ENCODE peak calls at places on chromosomes 5 and 9, in ten cellular contexts. One of them, this sample, is unnamed.

GRCh38 chr5:72206160-72206559 is 98.9 kb downstream of the MAP1B start:
- DNase-seq in AG08395: no peak
- DNase-seq in NCI-H460: no peak
- DNase-seq in stimulated activated CD4-positive, alpha-beta T cell treated with anti-CD3 and anti-CD28 coated beads, Interleukin-2, amount 100 ng/mL, for 24 hours: no peak
- DNase-seq in amniotic stem cell: no peak
- DNase-seq in NCI-H510A: no peak
- DNase-seq in sigmoid colon: no peak
- DNase-seq in H9: no peak
- DNase-seq in AG09309: no peak
- DNase-seq in non-pigmented ciliary epithelial cell: no peak
- DNase-seq in this sample: no peak

GRCh38 chr5:149397530-149397929 is 18.4 kb upstream of the IL17B start:
- DNase-seq in AG08395: peak; percentile 71
- DNase-seq in NCI-H460: no peak
- DNase-seq in stimulated activated CD4-positive, alpha-beta T cell treated with anti-CD3 and anti-CD28 coated beads, Interleukin-2, amount 100 ng/mL, for 24 hours: no peak
- DNase-seq in amniotic stem cell: no peak
- DNase-seq in NCI-H510A: no peak
- DNase-seq in sigmoid colon: peak; percentile 82
- DNase-seq in H9: no peak
- DNase-seq in AG09309: peak; percentile 98
- DNase-seq in non-pigmented ciliary epithelial cell: no peak
- DNase-seq in this sample: no peak

GRCh38 chr9:121637441-121638222 is 13.8 kb upstream of the DAB2IP start:
- DNase-seq in AG08395: peak; percentile 78
- DNase-seq in NCI-H460: no peak
- DNase-seq in stimulated activated CD4-positive, alpha-beta T cell treated with anti-CD3 and anti-CD28 coated beads, Interleukin-2, amount 100 ng/mL, for 24 hours: no peak
- DNase-seq in amniotic stem cell: no peak
- DNase-seq in NCI-H510A: no peak
- DNase-seq in sigmoid colon: no peak
- DNase-seq in H9: no peak
- DNase-seq in AG09309: no peak
- DNase-seq in non-pigmented ciliary epithelial cell: no peak
- DNase-seq in this sample: no peak

GRCh38 chr9:137218754-137219271 is 3.2 kb downstream of the RNF208 start:
- DNase-seq in AG08395: no peak
- DNase-seq in NCI-H460: peak; percentile 62
- DNase-seq in stimulated activated CD4-positive, alpha-beta T cell treated with anti-CD3 and anti-CD28 coated beads, Interleukin-2, amount 100 ng/mL, for 24 hours: no peak
- DNase-seq in amniotic stem cell: no peak
- DNase-seq in NCI-H510A: no peak
- DNase-seq in sigmoid colon: no peak
- DNase-seq in H9: no peak
- DNase-seq in AG09309: no peak
- DNase-seq in non-pigmented ciliary epithelial cell: no peak
- DNase-seq in this sample: peak; percentile 89

GRCh38 chr9:1768561-1768960 is 246.6 kb upstream of the SMARCA2 start:
- DNase-seq in AG08395: no peak
- DNase-seq in NCI-H460: no peak
- DNase-seq in stimulated activated CD4-positive, alpha-beta T cell treated with anti-CD3 and anti-CD28 coated beads, Interleukin-2, amount 100 ng/mL, for 24 hours: no peak
- DNase-seq in amniotic stem cell: no peak
- DNase-seq in NCI-H510A: no peak
- DNase-seq in sigmoid colon: no peak
- DNase-seq in H9: no peak
- DNase-seq in AG09309: no peak
- DNase-seq in non-pigmented ciliary epithelial cell: no peak
- DNase-seq in this sample: no peak

GRCh38 chr5:31593676-31594075 is 45.3 kb upstream of the PDZD2 start:
- DNase-seq in AG08395: no peak
- DNase-seq in NCI-H460: no peak
- DNase-seq in stimulated activated CD4-positive, alpha-beta T cell treated with anti-CD3 and anti-CD28 coated beads, Interleukin-2, amount 100 ng/mL, for 24 hours: no peak
- DNase-seq in amniotic stem cell: no peak
- DNase-seq in NCI-H510A: no peak
- DNase-seq in sigmoid colon: no peak
- DNase-seq in H9: no peak
- DNase-seq in AG09309: no peak
- DNase-seq in non-pigmented ciliary epithelial cell: no peak
- DNase-seq in this sample: no peak

GRCh38 chr9:93620041-93620506 is 43.7 kb downstream of the PHF2 start:
- DNase-seq in AG08395: no peak
- DNase-seq in NCI-H460: no peak
- DNase-seq in stimulated activated CD4-positive, alpha-beta T cell treated with anti-CD3 and anti-CD28 coated beads, Interleukin-2, amount 100 ng/mL, for 24 hours: no peak
- DNase-seq in amniotic stem cell: no peak
- DNase-seq in NCI-H510A: no peak
- DNase-seq in sigmoid colon: peak; percentile 54
- DNase-seq in H9: peak; percentile 80
- DNase-seq in AG09309: no peak
- DNase-seq in non-pigmented ciliary epithelial cell: no peak
- DNase-seq in this sample: no peak

GRCh38 chr5:134151723-134152122 is 25.0 kb downstream of the SKP1 start:
- DNase-seq in AG08395: no peak
- DNase-seq in NCI-H460: no peak
- DNase-seq in stimulated activated CD4-positive, alpha-beta T cell treated with anti-CD3 and anti-CD28 coated beads, Interleukin-2, amount 100 ng/mL, for 24 hours: no peak
- DNase-seq in amniotic stem cell: no peak
- DNase-seq in NCI-H510A: no peak
- DNase-seq in sigmoid colon: no peak
- DNase-seq in H9: no peak
- DNase-seq in AG09309: no peak
- DNase-seq in non-pigmented ciliary epithelial cell: no peak
- DNase-seq in this sample: no peak

GRCh38 chr5:157178961-157179360 is 1.7 kb upstream of the ITK start:
- DNase-seq in AG08395: no peak
- DNase-seq in NCI-H460: no peak
- DNase-seq in stimulated activated CD4-positive, alpha-beta T cell treated with anti-CD3 and anti-CD28 coated beads, Interleukin-2, amount 100 ng/mL, for 24 hours: no peak
- DNase-seq in amniotic stem cell: no peak
- DNase-seq in NCI-H510A: no peak
- DNase-seq in sigmoid colon: no peak
- DNase-seq in H9: no peak
- DNase-seq in AG09309: no peak
- DNase-seq in non-pigmented ciliary epithelial cell: no peak
- DNase-seq in this sample: no peak

GRCh38 chr5:125043781-125044391 is 297.4 kb upstream of the ZNF608 start:
- DNase-seq in AG08395: peak; percentile 47
- DNase-seq in NCI-H460: no peak
- DNase-seq in stimulated activated CD4-positive, alpha-beta T cell treated with anti-CD3 and anti-CD28 coated beads, Interleukin-2, amount 100 ng/mL, for 24 hours: no peak
- DNase-seq in amniotic stem cell: no peak
- DNase-seq in NCI-H510A: no peak
- DNase-seq in sigmoid colon: no peak
- DNase-seq in H9: no peak
- DNase-seq in AG09309: no peak
- DNase-seq in non-pigmented ciliary epithelial cell: no peak
- DNase-seq in this sample: peak; percentile 26

GRCh38 chr5:148838357-148838756 is 11.9 kb downstream of the ADRB2 start:
- DNase-seq in AG08395: no peak
- DNase-seq in NCI-H460: no peak
- DNase-seq in stimulated activated CD4-positive, alpha-beta T cell treated with anti-CD3 and anti-CD28 coated beads, Interleukin-2, amount 100 ng/mL, for 24 hours: no peak
- DNase-seq in amniotic stem cell: no peak
- DNase-seq in NCI-H510A: no peak
- DNase-seq in sigmoid colon: no peak
- DNase-seq in H9: no peak
- DNase-seq in AG09309: no peak
- DNase-seq in non-pigmented ciliary epithelial cell: no peak
- DNase-seq in this sample: no peak

GRCh38 chr9:78557540-78557939 is 260.6 kb downstream of the PSAT1 start:
- DNase-seq in AG08395: no peak
- DNase-seq in NCI-H460: no peak
- DNase-seq in stimulated activated CD4-positive, alpha-beta T cell treated with anti-CD3 and anti-CD28 coated beads, Interleukin-2, amount 100 ng/mL, for 24 hours: no peak
- DNase-seq in amniotic stem cell: no peak
- DNase-seq in NCI-H510A: no peak
- DNase-seq in sigmoid colon: no peak
- DNase-seq in H9: no peak
- DNase-seq in AG09309: no peak
- DNase-seq in non-pigmented ciliary epithelial cell: no peak
- DNase-seq in this sample: no peak